ENCODE peak calls at places on chromosomes 1 and 21, in four cellular contexts. X is A549, T is IMR-90, A is GM12878. C is an unnamed sample.

GRCh38 chr1:205432116-205432515 is 10.3 kb upstream of the LEMD1 start:
- DNase-seq in T (no peak), A (no peak), X (no peak), C (no peak)

GRCh38 chr1:30782361-30783243 is 25.0 kb upstream of the LAPTM5 start:
- DNase-seq in X (peak), A (no peak), T (peak), C (peak)

GRCh38 chr1:36174716-36175115 is 18.8 kb downstream of the MAP7D1 start:
- DNase-seq in A (no peak), T (no peak), X (no peak), C (no peak)

GRCh38 chr1:58116284-58116683 is 430.2 kb downstream of the OMA1 start:
- DNase-seq in A (no peak), X (no peak), T (no peak), C (no peak)

GRCh38 chr21:46298083-46298412 is 11.9 kb downstream of the YBEY start:
- DNase-seq in X (no peak), A (no peak), T (no peak), C (no peak)

GRCh38 chr21:46004168-46004861 is 22.7 kb downstream of the COL6A1 start:
- DNase-seq in A (no peak), T (no peak), X (no peak), C (no peak)

GRCh38 chr1:245604979-245605378 is 450.2 kb downstream of the KIF26B start:
- DNase-seq in X (no peak), T (peak), A (no peak), C (no peak)

GRCh38 chr21:35019631-35020032 is 29.5 kb downstream of the RUNX1 start:
- DNase-seq in T (no peak), A (no peak), X (peak), C (no peak)

GRCh38 chr1:53584446-53585102 is 125.4 kb downstream of the DMRTB1 start:
- DNase-seq in T (no peak), X (no peak), A (no peak), C (no peak)

GRCh38 chr1:52296345-52296744 is 69.7 kb downstream of the CC2D1B start:
- DNase-seq in T (peak), X (peak), A (peak), C (peak)

GRCh38 chr1:150473659-150474058 is 13.6 kb upstream of the TARS2 start:
- DNase-seq in A (no peak), X (no peak), T (no peak), C (no peak)

GRCh38 chr1:78370779-78371482 is 119.8 kb upstream of the PTGFR start:
- DNase-seq in T (peak), X (no peak), A (no peak), C (no peak)

GRCh38 chr1:177732178-177732577 is 237.7 kb downstream of the SEC16B start:
- DNase-seq in X (no peak), A (no peak), T (no peak), C (no peak)

GRCh38 chr1:56469640-56470371 is 109.6 kb downstream of the PLPP3 start:
- DNase-seq in A (no peak), T (peak), X (no peak), C (no peak)

GRCh38 chr1:111139234-111139955 is 498 bp downstream of the DRAM2 start:
- DNase-seq in A (peak), X (peak), T (peak), C (peak)

DNA sequence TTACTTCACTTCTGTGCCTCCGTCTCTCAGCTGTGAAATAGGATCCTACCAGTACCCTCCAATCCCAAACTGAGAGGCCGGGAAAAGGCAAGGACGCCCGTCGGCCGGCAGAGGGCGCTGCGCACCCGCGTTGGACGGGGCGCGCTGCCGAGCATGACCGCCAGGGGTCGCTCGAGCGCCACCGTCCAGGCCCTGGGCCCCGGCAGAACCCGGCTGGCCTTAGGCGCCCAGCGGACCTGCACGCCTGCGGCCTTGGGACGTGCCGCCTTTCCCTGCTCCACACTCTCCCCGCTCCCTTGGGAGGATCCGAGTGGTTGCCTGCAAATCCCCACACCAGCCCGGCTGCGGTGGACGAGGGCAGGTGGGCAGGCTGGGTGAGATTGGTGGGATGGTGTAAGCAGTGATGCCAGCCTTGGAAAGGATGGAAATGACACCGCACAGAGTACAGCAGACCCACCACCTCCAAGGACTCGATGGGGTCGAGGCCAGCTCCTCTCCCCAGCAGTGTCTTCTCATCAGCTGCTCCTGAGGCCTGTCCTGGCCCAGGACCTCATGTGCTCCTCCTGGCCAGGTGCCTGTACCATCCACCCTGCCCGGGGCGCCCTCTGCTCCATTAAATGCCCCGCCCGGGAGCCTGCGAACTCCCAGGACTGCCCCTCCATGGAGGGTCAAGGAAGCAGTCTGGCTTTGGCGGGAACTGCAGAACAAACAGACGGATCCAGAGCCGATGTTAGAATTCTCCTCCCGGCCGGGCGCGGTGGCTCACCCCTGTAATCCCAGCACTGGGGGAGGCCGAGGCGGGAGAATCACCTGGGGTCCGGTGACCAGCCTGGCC is 47.4 kb upstream of the LBR start:
- DNase-seq in A (no peak), T (peak), X (peak), C (peak)
- H3K4me3 ChIP-seq in A (no peak), T (no peak), X (peak), C (no peak)

GRCh38 chr1:75133754-75134655 is at the start of gene LHX8:
- DNase-seq in X (peak), A (no peak), T (no peak), C (no peak)
- TF ChIP-seq ELK1 in X (no peak), A (no peak), T (no peak), C (no peak)

GRCh38 chr1:85327759-85328158 is 51.3 kb upstream of the BCL10 start:
- DNase-seq in T (peak), A (no peak), X (no peak), C (no peak)

GRCh38 chr1:85328713-85329376 is 52.4 kb upstream of the BCL10 start:
- DNase-seq in T (peak), A (no peak), X (peak), C (no peak)

GRCh38 chr1:85330711-85331290 is 54.4 kb upstream of the BCL10 start:
- DNase-seq in T (peak), X (no peak), A (no peak), C (no peak)

GRCh38 chr1:85332575-85332974 is 56.1 kb upstream of the BCL10 start:
- DNase-seq in T (no peak), A (no peak), X (no peak), C (no peak)

DNA sequence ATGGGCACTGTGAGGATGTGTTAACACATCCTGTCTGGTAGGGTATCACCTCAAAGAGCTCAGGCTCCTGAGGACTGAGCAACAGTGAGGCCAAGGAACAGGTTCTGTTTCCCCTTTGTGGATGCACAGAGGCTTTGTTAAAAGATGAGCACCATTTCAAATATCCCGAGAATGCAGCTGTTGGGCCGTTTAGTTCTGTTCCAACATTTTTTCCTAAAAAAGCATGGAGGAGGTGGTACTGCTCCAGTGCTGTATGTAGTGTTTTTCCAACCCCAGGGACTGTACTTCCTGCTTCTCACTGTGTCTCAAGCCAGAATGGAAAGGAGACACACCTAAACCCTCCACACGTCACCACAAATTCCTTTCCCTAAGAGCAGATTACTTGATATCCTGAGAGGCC is 53.8 kb upstream of the BCL10 start:
- DNase-seq in A (no peak), X (peak), T (peak), C (no peak)
- H3K4me3 ChIP-seq in A (no peak), X (no peak), T (no peak), C (no peak)

DNA sequence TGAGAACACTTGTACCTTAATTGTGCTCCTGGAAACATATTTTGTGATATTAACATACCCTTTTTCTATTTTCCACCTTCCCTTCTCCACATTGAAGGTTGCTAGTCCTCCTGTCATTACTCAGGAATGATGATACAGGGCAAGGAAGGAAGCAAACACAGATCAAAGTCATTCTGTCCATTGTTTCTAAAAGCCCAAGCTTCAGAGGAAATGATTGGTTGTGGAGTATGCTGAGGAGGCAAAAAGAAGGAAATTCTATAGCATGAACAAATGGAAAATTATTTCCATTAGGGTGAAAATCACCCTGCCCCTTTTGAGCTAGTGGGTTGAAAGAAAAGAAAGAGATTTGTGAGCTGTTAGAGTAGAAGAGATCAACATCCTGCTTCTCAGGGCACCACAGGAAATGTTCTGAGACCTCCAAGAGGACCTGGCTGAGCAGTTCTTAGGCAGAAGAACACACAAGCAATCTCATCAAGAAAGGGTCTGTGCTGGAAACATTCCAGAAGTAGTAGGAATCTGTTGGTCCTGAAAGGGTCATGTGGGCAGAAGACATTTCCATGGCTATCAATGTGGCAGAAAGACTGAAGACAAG is 29.0 kb upstream of the PRRX1 start:
- DNase-seq in T (peak), X (no peak), A (no peak), C (no peak)
- TF ChIP-seq ELK1 in T (no peak), X (no peak), A (no peak), C (no peak)

DNA sequence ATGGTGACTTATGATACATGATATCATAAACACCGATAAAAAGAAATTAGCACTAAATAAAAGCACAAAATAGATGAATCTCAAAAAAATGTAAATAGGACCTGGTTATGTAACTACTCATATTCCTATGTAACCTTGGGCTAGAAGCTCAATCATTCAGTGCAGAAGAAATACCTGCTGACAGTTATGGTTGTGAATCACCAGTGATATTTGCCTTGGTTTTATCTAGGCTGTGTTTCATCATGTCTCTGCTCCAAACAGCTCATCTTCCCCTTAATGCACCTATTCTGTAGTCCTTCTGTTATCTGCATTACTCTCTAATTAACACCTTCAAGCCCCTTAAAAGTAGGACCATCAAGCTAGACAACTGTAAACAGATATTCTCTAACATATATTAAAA is 16.3 kb upstream of the PIGC start:
- DNase-seq in T (no peak), X (peak), A (no peak), C (no peak)
- H3K4me3 ChIP-seq in T (no peak), X (no peak), A (no peak), C (no peak)

DNA sequence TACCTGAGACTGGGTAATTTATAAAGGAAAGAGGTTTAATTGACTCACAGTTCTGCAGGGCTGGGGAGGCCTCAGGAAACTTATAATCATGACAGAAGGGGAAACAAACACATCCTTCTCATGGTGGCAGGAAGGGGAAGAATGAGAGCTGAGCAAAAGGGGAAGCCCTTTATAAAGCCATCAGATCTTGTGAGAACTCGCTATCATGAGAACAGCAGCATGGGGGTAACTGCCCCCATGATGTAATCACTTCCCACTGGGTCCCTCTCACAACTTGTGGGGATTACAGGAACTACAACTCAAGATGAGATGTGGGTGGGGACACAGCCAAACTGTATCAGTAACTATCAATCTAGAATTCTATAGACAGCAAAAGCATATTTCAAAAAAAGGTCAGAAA is 64.7 kb upstream of the ACTRT2 start:
- DNase-seq in A (no peak), T (no peak), X (no peak), C (no peak)
- TF ChIP-seq ELK1 in A (no peak), T (no peak), X (no peak), C (no peak)

GRCh38 chr1:235867903-235868469 is 1.3 kb upstream of the LYST start:
- DNase-seq in T (no peak), A (no peak), X (no peak), C (no peak)
- H3K4me3 ChIP-seq in T (no peak), A (peak), X (peak), C (no peak)

DNA sequence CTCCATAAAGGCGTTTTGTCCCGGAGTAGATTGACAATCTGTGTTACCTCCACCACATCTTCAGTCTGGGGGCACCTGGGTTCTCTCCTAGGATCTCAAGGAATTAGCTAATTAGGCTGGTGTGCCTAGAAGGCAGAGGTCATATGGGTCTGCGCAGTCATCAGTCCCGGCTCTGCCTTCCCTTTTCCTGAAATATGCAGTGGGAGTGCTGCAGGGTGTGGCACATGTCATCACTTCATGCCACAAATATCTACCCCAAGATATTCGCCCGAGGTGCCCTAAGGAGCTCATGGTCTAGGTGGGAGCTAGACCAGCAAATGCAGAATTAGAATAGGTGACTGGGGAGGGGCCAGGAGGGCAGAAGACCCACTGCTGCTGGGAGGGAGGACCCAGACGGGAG is 42.9 kb downstream of the ACTL8 start:
- DNase-seq in X (no peak), A (no peak), T (no peak), C (no peak)
- TF ChIP-seq ELK1 in X (no peak), A (no peak), T (no peak), C (no peak)

C was measured in K562.